ENCODE peak calls at places on chromosome 18, in six cellular contexts. K, E, B, R, U and O are unnamed samples.

GRCh38 chr18:12768622-12769021 is 65.8 kb downstream of the PSMG2 start:
- DNase-seq in R (peak; percentile 74), K (no peak), E (no peak), B (no peak), U (no peak), O (no peak)

GRCh38 chr18:59140287-59140885 is 702 bp downstream of the SEC11C start:
- DNase-seq in B (peak; percentile 17), E (no peak), K (no peak), R (peak; percentile 61), U (peak; percentile 7), O (no peak)

GRCh38 chr18:37662546-37663339 is 97.1 kb upstream of the CELF4 start:
- DNase-seq in U (no peak), R (no peak), B (no peak), K (no peak), E (no peak), O (no peak)

GRCh38 chr18:49257609-49258008 is 202.8 kb downstream of the DYM start:
- DNase-seq in K (no peak), R (no peak), E (no peak), B (no peak), U (no peak), O (no peak)

GRCh38 chr18:36424741-36425142 is 127.2 kb downstream of the FHOD3 start:
- DNase-seq in B (no peak), R (no peak), E (no peak), K (no peak), U (no peak), O (no peak)

GRCh38 chr18:56702946-56703345 is 51.8 kb downstream of the WDR7 start:
- DNase-seq in E (no peak), K (no peak), R (peak; percentile 68), U (peak; percentile 1), B (no peak), O (no peak)

GRCh38 chr18:25830787-25831186 is 259.6 kb downstream of the SS18 start:
- DNase-seq in K (no peak), R (peak; percentile 90), U (no peak), E (no peak), B (no peak), O (no peak)

GRCh38 chr18:63119647-63120046 is 199.9 kb downstream of the BCL2 start:
- DNase-seq in U (no peak), E (no peak), R (peak; percentile 44), B (no peak), K (no peak), O (no peak)

GRCh38 chr18:34795070-34795740 is 85.1 kb downstream of the DTNA start:
- DNase-seq in K (no peak), R (no peak), U (no peak), B (no peak), E (no peak), O (no peak)

GRCh38 chr18:73824684-73825083 is 322.9 kb downstream of the FBXO15 start:
- DNase-seq in B (no peak), R (peak; percentile 39), E (no peak), U (no peak), K (no peak), O (no peak)

GRCh38 chr18:5582849-5583667 is 39.3 kb upstream of the EPB41L3 start:
- DNase-seq in B (no peak), E (no peak), R (peak; percentile 57), K (no peak), U (no peak), O (no peak)

GRCh38 chr18:8705280-8705940 is at the start of gene MTCL1:
- DNase-seq in K (peak; percentile 46), R (peak; percentile 85), B (no peak), E (no peak), U (peak; percentile 11), O (no peak)

GRCh38 chr18:40431071-40431998 is 1523.7 kb upstream of the PIK3C3 start:
- DNase-seq in E (no peak), R (no peak), K (no peak), U (no peak), B (no peak), O (no peak)

GRCh38 chr18:65750421-65751144 is at the start of gene CDH7:
- DNase-seq in E (no peak), R (no peak), K (peak; percentile 37), B (no peak), U (no peak), O (no peak)

GRCh38 chr18:3450358-3451107 is 561 bp downstream of the TGIF1 start:
- DNase-seq in R (peak; percentile 85), K (no peak), E (peak; percentile 45), B (peak; percentile 78), U (peak; percentile 73), O (peak; percentile 55)

GRCh38 chr18:60893331-60894114 is 439.7 kb upstream of the CDH20 start:
- DNase-seq in B (no peak), U (no peak), E (no peak), K (no peak), R (no peak), O (no peak)

GRCh38 chr18:58054041-58054733 is 10.2 kb downstream of the NEDD4L start:
- DNase-seq in U (no peak), K (no peak), R (peak; percentile 43), E (no peak), B (no peak), O (no peak)

GRCh38 chr18:12944724-12945123 is 3.1 kb upstream of the SEH1L start:
- DNase-seq in K (no peak), R (peak; percentile 43), E (no peak), B (no peak), U (no peak), O (no peak)

GRCh38 chr18:79878741-79879358 is 72.6 kb downstream of the SLC66A2 start:
- DNase-seq in U (no peak), R (no peak), B (no peak), K (no peak), E (no peak), O (no peak)

GRCh38 chr18:12238861-12239260 is 15.3 kb upstream of the CIDEA start:
- DNase-seq in K (no peak), E (no peak), R (peak; percentile 56), B (no peak), U (no peak), O (no peak)

GRCh38 chr18:49893036-49893435 is 79.7 kb upstream of the ACAA2 start:
- DNase-seq in B (no peak), E (no peak), R (no peak), K (no peak), U (no peak), O (no peak)

GRCh38 chr18:27057459-27058302 is 127.4 kb downstream of the CHST9 start:
- DNase-seq in E (no peak), B (no peak), K (peak; percentile 33), U (no peak), R (no peak), O (no peak)

GRCh38 chr18:23618862-23619387 is 32.6 kb upstream of the NPC1 start:
- DNase-seq in U (no peak), E (no peak), R (no peak), B (no peak), K (no peak), O (peak; percentile 17)

GRCh38 chr18:24231773-24232735 is 93.2 kb downstream of the CABYR start:
- DNase-seq in K (no peak), R (peak; percentile 60), E (no peak), U (no peak), B (no peak), O (no peak)

GRCh38 chr18:50563376-50563775 is 3.5 kb downstream of the MAPK4 start:
- DNase-seq in R (no peak), K (no peak), U (no peak), E (no peak), B (no peak), O (no peak)